ENCODE peak calls at places on chromosomes 5 and 9, in nine cellular contexts. B, A, C, X, N, U, T, S and P are unnamed samples. For H3K4me1, the result is how much of the 10 kb centered on the place peaks cover.

GRCh38 chr9:73230257-73230656 is 78.6 kb downstream of the ANXA1 start:
- DNase-seq in B (no peak), A (no peak), C (no peak), X (no peak), N (no peak), U (no peak), T (no peak), S (no peak), P (no peak)

GRCh38 chr5:81838307-81838906 is 87.5 kb upstream of the SSBP2 start:
- DNase-seq in B (peak), A (peak), C (peak), X (no peak), N (peak), U (peak), T (no peak), S (peak), P (no peak)

GRCh38 chr5:100313657-100314056 is 221.5 kb upstream of the FAM174A start:
- DNase-seq in B (no peak), A (no peak), C (no peak), X (no peak), N (no peak), U (no peak), T (no peak), S (no peak), P (no peak)

GRCh38 chr5:79269733-79270166 is 33.8 kb downstream of the JMY start:
- DNase-seq in B (no peak), A (no peak), C (no peak), X (no peak), N (no peak), U (no peak), T (no peak), S (no peak), P (no peak)

GRCh38 chr5:852431-853401 is 1.9 kb upstream of the ZDHHC11 start:
- DNase-seq in B (no peak), A (no peak), C (no peak), X (peak), N (no peak), U (no peak), T (no peak), S (peak), P (peak)

GRCh38 chr9:123493627-123494026 is 137.6 kb downstream of the CRB2 start:
- DNase-seq in B (no peak), A (no peak), C (no peak), X (no peak), N (no peak), U (no peak), T (no peak), S (no peak), P (no peak)

GRCh38 chr9:107288701-107289100 is 5.6 kb downstream of the RAD23B start:
- DNase-seq in B (no peak), A (no peak), C (no peak), X (no peak), N (no peak), U (no peak), T (no peak), S (no peak), P (no peak)

GRCh38 chr9:37876376-37876775 is 27.6 kb downstream of the SLC25A51 start:
- DNase-seq in B (no peak), A (no peak), C (no peak), X (no peak), N (no peak), U (no peak), T (no peak), S (no peak), P (no peak)

GRCh38 chr9:114309096-114309495 is 13.8 kb upstream of the ORM1 start:
- DNase-seq in B (no peak), A (no peak), C (no peak), X (no peak), N (no peak), U (no peak), T (no peak), S (peak), P (no peak)

GRCh38 chr9:70405808-70406445 is 8.5 kb downstream of the KLF9 start:
- DNase-seq in B (no peak), A (no peak), C (no peak), X (no peak), N (no peak), U (no peak), T (no peak), S (no peak), P (no peak)

GRCh38 chr9:20111173-20111843 is 322.5 kb upstream of the SLC24A2 start:
- DNase-seq in B (no peak), A (no peak), C (no peak), X (no peak), N (no peak), U (no peak), T (no peak), S (no peak), P (no peak)

GRCh38 chr5:90518666-90519065 is 10.7 kb downstream of the LYSMD3 start:
- DNase-seq in B (no peak), A (no peak), C (no peak), X (no peak), N (no peak), U (peak), T (no peak), S (no peak), P (no peak)

GRCh38 chr9:126474201-126474765 is 139.4 kb upstream of the LMX1B start:
- DNase-seq in B (no peak), A (no peak), C (no peak), X (peak), N (no peak), U (no peak), T (no peak), S (no peak), P (no peak)

GRCh38 chr5:137236266-137236665 is 262.9 kb downstream of the SPOCK1 start:
- DNase-seq in B (no peak), A (no peak), C (no peak), X (no peak), N (no peak), U (no peak), T (no peak), S (no peak), P (no peak)

GRCh38 chr5:154038241-154038603 is 488 bp downstream of the FAM114A2 start:
- DNase-seq in B (peak), A (no peak), C (no peak), X (no peak), N (peak), U (peak), T (no peak), S (peak), P (peak)

GRCh38 chr5:119022017-119022745 is 33.8 kb upstream of the DTWD2 start:
- DNase-seq in B (peak), A (no peak), C (peak), X (no peak), N (peak), U (peak), T (no peak), S (no peak), P (no peak)

GRCh38 chr5:77876862-77877502 is 100.8 kb upstream of the TBCA start:
- DNase-seq in B (no peak), A (no peak), C (no peak), X (no peak), N (no peak), U (no peak), T (no peak), S (no peak), P (no peak)
- H3K4me3 ChIP-seq in B (no peak), A (no peak), C (no peak), X (no peak), N (no peak), U (no peak), T (no peak), S (no peak), P (peak)

GRCh38 chr5:10246761-10247160 is 2.9 kb downstream of the ATPSCKMT start:
- DNase-seq in B (no peak), A (no peak), C (no peak), X (no peak), N (no peak), U (no peak), T (no peak), S (no peak), P (no peak)
- H3K4me1 ChIP-seq in B (under half), A (under half), C (under half), X (under half), N (under half), U (under half), T (under half), S (under half), P (under half)

GRCh38 chr9:129384138-129384886 is 206.3 kb upstream of the IER5L start:
- DNase-seq in B (no peak), A (no peak), C (no peak), X (peak), N (no peak), U (no peak), T (no peak), S (no peak), P (no peak)
- H3K4me3 ChIP-seq in B (no peak), A (no peak), C (peak), X (no peak), N (peak), U (peak), T (peak), S (no peak), P (peak)

GRCh38 chr5:123359866-123360569 is 63.2 kb downstream of the CEP120 start:
- DNase-seq in B (no peak), A (no peak), C (no peak), X (no peak), N (no peak), U (no peak), T (no peak), S (no peak), P (peak)

GRCh38 chr5:123360910-123361309 is 62.3 kb downstream of the CEP120 start:
- DNase-seq in B (no peak), A (no peak), C (no peak), X (no peak), N (no peak), U (no peak), T (no peak), S (no peak), P (no peak)

GRCh38 chr5:123358304-123358703 is 64.9 kb downstream of the CEP120 start:
- DNase-seq in B (no peak), A (no peak), C (no peak), X (no peak), N (no peak), U (no peak), T (no peak), S (no peak), P (no peak)

GRCh38 chr5:123358751-123359150 is 64.5 kb downstream of the CEP120 start:
- DNase-seq in B (peak), A (no peak), C (no peak), X (no peak), N (no peak), U (no peak), T (no peak), S (no peak), P (no peak)

GRCh38 chr5:123359454-123359853 is 63.7 kb downstream of the CEP120 start:
- DNase-seq in B (no peak), A (no peak), C (no peak), X (no peak), N (no peak), U (peak), T (no peak), S (no peak), P (no peak)
- H3K4me1 ChIP-seq in B (under half), A (under half), C (under half), X (under half), N (under half), U (under half), T (under half), S (under half), P (under half)

GRCh38 chr9:136975624-136976023 is 1.7 kb upstream of the PTGDS start:
- DNase-seq in B (no peak), A (no peak), C (no peak), X (no peak), N (peak), U (peak), T (no peak), S (no peak), P (peak)

GRCh38 chr9:136978865-136979544 is 1.7 kb downstream of the PTGDS start:
- DNase-seq in B (no peak), A (no peak), C (no peak), X (no peak), N (no peak), U (no peak), T (no peak), S (no peak), P (peak)

GRCh38 chr9:136978073-136978864 is 965 bp downstream of the PTGDS start:
- DNase-seq in B (peak), A (peak), C (peak), X (peak), N (peak), U (peak), T (peak), S (peak), P (peak)

GRCh38 chr9:136974834-136975535 is 2.3 kb upstream of the PTGDS start:
- DNase-seq in B (no peak), A (no peak), C (no peak), X (no peak), N (peak), U (no peak), T (no peak), S (no peak), P (peak)

DNA sequence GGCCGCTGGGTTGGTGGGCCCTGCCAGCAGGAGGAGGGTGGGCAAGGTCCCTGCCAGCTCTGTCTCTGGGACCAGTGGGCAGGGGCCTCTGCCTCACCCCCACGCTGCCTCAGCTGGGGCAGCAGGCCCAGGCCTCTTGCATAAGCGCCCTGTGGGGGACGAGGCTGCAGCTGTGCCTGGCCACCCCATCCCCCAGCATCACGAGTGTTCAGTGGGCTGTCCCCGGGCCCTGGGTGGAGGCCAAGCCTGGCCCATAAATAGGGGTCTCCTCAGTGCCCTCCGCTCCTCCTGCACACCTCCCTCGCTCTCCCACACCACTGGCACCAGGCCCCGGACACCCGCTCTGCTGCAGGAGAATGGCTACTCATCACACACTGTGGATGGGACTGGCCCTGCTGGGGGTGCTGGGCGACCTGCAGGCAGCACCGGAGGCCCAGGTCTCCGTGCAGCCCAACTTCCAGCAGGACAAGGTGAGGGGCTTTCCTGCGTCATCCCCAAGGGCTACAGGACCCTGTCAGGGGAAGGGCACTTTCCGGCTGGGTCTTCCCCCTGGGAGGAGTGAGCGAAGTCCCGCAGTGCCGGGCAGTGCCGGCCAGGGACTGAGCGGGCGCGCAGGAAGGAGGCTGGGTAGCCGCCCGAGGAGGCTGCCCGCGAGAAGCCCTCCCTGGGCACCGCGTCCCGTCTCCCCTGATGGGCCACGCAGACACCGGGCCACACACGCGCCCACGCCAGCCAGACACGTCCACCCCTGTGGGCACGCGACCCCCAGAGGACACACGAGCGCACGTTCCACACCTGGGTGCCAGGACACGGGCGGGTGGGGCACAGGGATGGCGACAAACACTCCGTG is at the start of gene PTGDS:
- DNase-seq in B (no peak), A (no peak), C (no peak), X (no peak), N (no peak), U (no peak), T (no peak), S (no peak), P (peak)
- H3K4me3 ChIP-seq in B (peak), A (peak), C (no peak), X (peak), N (no peak), U (no peak), T (peak), S (no peak), P (peak)

DNA sequence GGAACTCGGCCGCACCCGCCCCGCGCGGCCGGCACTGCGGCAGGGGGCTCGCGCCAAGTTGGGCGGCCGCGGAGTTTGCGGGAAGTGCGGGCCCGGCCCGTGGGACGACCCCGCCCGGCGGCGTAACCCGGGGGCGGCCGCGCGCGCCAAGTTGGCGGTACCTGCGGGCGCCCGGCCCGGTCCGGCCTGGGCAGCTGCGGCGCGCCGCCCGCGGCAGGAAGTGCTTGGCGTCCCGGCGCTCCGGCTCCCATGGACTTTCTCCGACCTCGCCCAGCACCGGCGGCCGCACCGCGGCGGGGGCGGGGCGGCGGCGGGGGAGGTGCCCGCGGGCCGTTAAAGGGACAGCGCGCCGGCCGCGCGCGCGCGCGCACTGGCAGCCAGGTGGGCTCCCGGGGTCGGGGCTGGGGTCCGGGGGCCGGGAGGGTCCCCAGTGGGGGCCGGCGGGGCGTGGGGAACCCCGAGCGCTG is at the start of gene NACC2:
- DNase-seq in B (peak), A (peak), C (no peak), X (peak), N (no peak), U (no peak), T (peak), S (peak), P (peak)
- H3K4me1 ChIP-seq in B (under half), A (under half), C (under half), X (under half), N (under half), U (under half), T (under half), S (half or more), P (under half)

DNA sequence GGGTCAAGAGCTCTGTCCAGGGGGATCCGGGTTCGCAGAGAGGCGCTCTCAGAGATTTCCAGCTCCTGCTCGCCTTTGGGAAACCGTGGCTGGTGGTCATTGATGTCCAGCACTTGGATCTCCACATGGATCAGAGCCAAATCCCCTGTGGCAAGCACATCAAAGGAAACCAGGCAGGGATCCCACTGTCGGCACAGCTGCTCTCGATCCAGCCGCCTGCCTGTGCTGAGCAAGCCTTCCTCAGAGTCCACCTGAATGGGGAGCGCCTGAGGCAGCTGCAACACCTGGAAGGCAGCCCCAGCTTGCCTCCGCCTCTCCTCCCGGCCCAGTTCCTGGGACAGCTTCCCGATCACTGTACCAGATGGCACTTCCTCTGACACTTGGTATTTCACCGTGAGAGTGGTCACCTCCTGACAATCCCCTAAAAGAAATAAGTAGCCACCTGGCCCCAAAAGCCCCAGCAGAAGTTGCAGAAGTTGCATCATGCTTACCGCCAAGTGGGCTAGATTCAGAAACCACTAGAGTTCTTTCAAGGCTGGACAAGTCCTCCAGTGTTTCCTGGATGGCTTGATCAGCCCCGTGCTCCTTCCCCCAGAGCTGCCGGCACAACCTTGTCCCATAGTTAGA is 522 bp downstream of the PCDH12 start:
- DNase-seq in B (no peak), A (no peak), C (no peak), X (no peak), N (no peak), U (no peak), T (no peak), S (no peak), P (no peak)
- H3K4me3 ChIP-seq in B (no peak), A (no peak), C (no peak), X (no peak), N (no peak), U (no peak), T (no peak), S (no peak), P (peak)

DNA sequence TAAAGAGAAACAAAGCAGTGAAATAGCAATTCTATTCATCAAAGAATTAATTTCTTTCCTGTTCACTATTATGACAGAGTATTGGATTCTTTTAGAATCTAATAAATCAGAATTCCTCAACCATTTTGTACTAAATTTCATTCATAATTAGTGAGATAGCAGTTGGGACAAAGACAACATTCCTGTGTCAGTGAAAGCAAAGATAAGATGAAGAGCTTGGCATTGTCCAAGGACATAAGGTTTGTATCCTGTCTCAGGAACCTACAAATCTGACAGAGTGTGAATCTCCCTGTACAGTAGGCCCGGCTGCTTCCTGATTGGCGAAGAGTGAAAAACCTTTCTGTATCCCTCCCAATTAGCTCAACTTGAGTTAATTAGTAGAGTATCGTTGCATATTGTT is 349.1 kb downstream of the ISL1 start:
- DNase-seq in B (no peak), A (no peak), C (no peak), X (no peak), N (no peak), U (no peak), T (no peak), S (no peak), P (no peak)
- H3K4me1 ChIP-seq in B (under half), A (under half), C (under half), X (under half), N (under half), U (under half), T (under half), S (under half), P (under half)

GRCh38 chr9:129694265-129694664 is 28.8 kb downstream of the PRRX2 start:
- DNase-seq in B (no peak), A (no peak), C (no peak), X (peak), N (no peak), U (no peak), T (no peak), S (no peak), P (peak)
- H3K4me3 ChIP-seq in B (no peak), A (no peak), C (no peak), X (no peak), N (no peak), U (no peak), T (no peak), S (no peak), P (no peak)

GRCh38 chr9:136640176-136641086 is 22.3 kb upstream of the EGFL7 start:
- DNase-seq in B (no peak), A (no peak), C (no peak), X (peak), N (no peak), U (no peak), T (no peak), S (no peak), P (peak)
- H3K4me1 ChIP-seq in B (under half), A (under half), C (under half), X (under half), N (under half), U (under half), T (under half), S (under half), P (under half)